ENCODE peak calls at places on chromosomes 3 and 15, in eight cellular contexts. U is heart right ventricle, K is IMR-90, P is brain microvascular endothelial cell, B is SJSA1, F is hepatocyte, Q is colonic mucosa, V is cardiac muscle cell. X is an unnamed sample.

GRCh38 chr3:197428117-197428761 is 127.5 kb downstream of the BDH1 start:
- DNase-seq in U (peak), K (peak), P (no peak), B (peak), F (peak), Q (peak), V (peak), X (peak)

GRCh38 chr15:99495430-99496301 is 70.1 kb upstream of the MEF2A start:
- DNase-seq in U (no peak), K (peak), P (no peak), B (no peak), F (peak), Q (no peak), V (peak), X (no peak)

GRCh38 chr15:64596701-64597468 is 136.5 kb downstream of the ZNF609 start:
- DNase-seq in U (no peak), K (peak), P (peak), B (no peak), F (peak), Q (no peak), V (peak), X (peak)

GRCh38 chr15:41024141-41024540 is 70.9 kb downstream of the CHAC1 start:
- DNase-seq in U (no peak), K (peak), P (peak), B (no peak), F (peak), Q (no peak), V (peak), X (no peak)

GRCh38 chr3:38645601-38646000 is 3.9 kb downstream of the SCN5A start:
- DNase-seq in U (peak), K (no peak), P (no peak), B (no peak), F (no peak), Q (no peak), V (no peak), X (peak)

GRCh38 chr15:37837276-37837675 is 97.2 kb upstream of the TMCO5A start:
- DNase-seq in U (no peak), K (peak), P (peak), B (no peak), F (no peak), Q (no peak), V (peak), X (no peak)

GRCh38 chr3:129741794-129742193 is 135.3 kb upstream of the PLXND1 start:
- DNase-seq in U (no peak), K (no peak), P (no peak), B (no peak), F (no peak), Q (no peak), V (no peak), X (no peak)

GRCh38 chr3:78670087-78670486 is 1097.7 kb downstream of the ROBO1 start:
- DNase-seq in U (no peak), K (no peak), P (no peak), B (no peak), F (no peak), Q (no peak), V (no peak), X (no peak)

GRCh38 chr3:23804441-23805227 is 1.1 kb upstream of the UBE2E1 start:
- DNase-seq in U (no peak), K (no peak), P (no peak), B (no peak), F (peak), Q (peak), V (no peak), X (no peak)

GRCh38 chr15:48374472-48374871 is 43.2 kb downstream of the DUT start:
- DNase-seq in U (no peak), K (peak), P (no peak), B (no peak), F (no peak), Q (no peak), V (peak), X (no peak)

GRCh38 chr3:125076464-125076863 is 20.7 kb upstream of the HEG1 start:
- DNase-seq in U (no peak), K (no peak), P (no peak), B (no peak), F (no peak), Q (no peak), V (no peak), X (no peak)

GRCh38 chr15:72591361-72591760 is 63.1 kb upstream of the GOLGA6B start:
- DNase-seq in U (no peak), K (peak), P (peak), B (no peak), F (no peak), Q (no peak), V (peak), X (no peak)

GRCh38 chr15:69818529-69818928 is 279.2 kb downstream of the TLE3 start:
- DNase-seq in U (no peak), K (no peak), P (no peak), B (no peak), F (no peak), Q (no peak), V (no peak), X (no peak)

GRCh38 chr3:194272861-194273266 is 78.3 kb downstream of the CPN2 start:
- DNase-seq in U (no peak), K (no peak), P (no peak), B (no peak), F (peak), Q (no peak), V (no peak), X (no peak)

GRCh38 chr3:133383175-133383574 is 16.7 kb upstream of the BFSP2 start:
- DNase-seq in U (no peak), K (no peak), P (no peak), B (no peak), F (peak), Q (no peak), V (no peak), X (no peak)

GRCh38 chr3:117348881-117349280 is 639.3 kb downstream of the TUSC7 start:
- DNase-seq in U (no peak), K (no peak), P (no peak), B (no peak), F (no peak), Q (no peak), V (no peak), X (no peak)

GRCh38 chr15:74130089-74130848 is at the start of gene ISLR2:
- DNase-seq in U (no peak), K (no peak), P (no peak), B (no peak), F (peak), Q (no peak), V (peak), X (no peak)
- H3K4me3 ChIP-seq in U (peak), K (no peak), P (peak), B (no peak), F (no peak), Q (no peak), V (no peak), X (peak)

DNA sequence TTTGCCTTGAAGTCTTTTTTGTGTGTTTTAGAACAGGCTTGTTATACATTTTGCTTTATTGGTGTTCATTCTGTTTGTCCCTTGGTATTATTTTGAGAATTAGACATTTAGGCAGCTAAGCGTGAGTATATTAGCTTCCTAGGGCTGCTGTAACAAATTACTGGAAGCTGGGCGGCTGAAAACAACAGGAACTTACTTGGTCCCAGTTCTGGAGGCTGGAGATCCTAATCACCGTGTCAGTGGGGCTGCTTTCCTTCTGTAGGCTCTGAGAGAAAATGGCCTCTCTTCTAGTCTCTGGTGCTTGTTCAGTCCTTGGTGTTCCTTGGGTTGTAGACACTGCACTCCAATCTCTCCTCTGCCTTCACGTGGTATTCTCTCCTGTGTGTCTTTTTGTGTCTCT is 142.3 kb downstream of the KLHL25 start:
- DNase-seq in U (no peak), K (no peak), P (no peak), B (no peak), F (no peak), Q (no peak), V (no peak), X (no peak)
- H3K27ac ChIP-seq in U (peak), K (no peak), P (no peak), B (no peak), F (no peak), Q (no peak), V (peak), X (no peak)

GRCh38 chr3:145898487-145898886 is 262.5 kb downstream of the PLOD2 start:
- DNase-seq in U (no peak), K (no peak), P (peak), B (no peak), F (no peak), Q (no peak), V (peak), X (no peak)
- H3K4me3 ChIP-seq in U (no peak), K (no peak), P (no peak), B (no peak), F (no peak), Q (no peak), V (no peak), X (no peak)

GRCh38 chr3:146100180-146100579 is 60.8 kb downstream of the PLOD2 start:
- DNase-seq in U (no peak), K (no peak), P (no peak), B (no peak), F (no peak), Q (no peak), V (no peak), X (no peak)

GRCh38 chr3:146100825-146101444 is 60.0 kb downstream of the PLOD2 start:
- DNase-seq in U (no peak), K (peak), P (no peak), B (no peak), F (no peak), Q (no peak), V (peak), X (no peak)

GRCh38 chr3:146099316-146099715 is 61.7 kb downstream of the PLOD2 start:
- DNase-seq in U (no peak), K (no peak), P (no peak), B (no peak), F (no peak), Q (no peak), V (no peak), X (no peak)

GRCh38 chr3:146104068-146104467 is 56.9 kb downstream of the PLOD2 start:
- DNase-seq in U (no peak), K (no peak), P (no peak), B (no peak), F (no peak), Q (no peak), V (no peak), X (no peak)

DNA sequence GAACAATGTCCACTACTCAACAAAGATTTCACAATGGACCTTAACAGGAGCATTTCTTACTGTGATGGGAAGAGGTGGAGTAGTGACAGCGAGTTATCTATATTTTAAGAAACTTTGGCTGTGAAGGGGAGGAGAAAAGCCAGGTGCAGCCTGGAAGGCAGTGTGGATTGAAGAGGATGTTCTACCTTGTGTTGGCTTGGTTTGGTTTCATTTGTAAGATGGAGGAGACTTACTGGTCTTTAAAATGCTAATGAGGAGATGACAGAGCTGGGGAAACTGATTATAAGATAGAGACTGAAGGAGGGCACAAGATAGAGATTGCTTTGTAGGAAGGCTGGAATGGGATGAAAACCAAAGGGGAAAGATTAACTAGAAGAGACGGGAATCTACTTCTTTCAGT is 59.4 kb downstream of the PLOD2 start:
- DNase-seq in U (no peak), K (no peak), P (no peak), B (no peak), F (no peak), Q (no peak), V (no peak), X (no peak)
- H3K27ac ChIP-seq in U (no peak), K (no peak), P (no peak), B (no peak), F (no peak), Q (no peak), V (peak), X (no peak)

GRCh38 chr15:101246824-101247745 is 4.8 kb downstream of the CHSY1 start:
- DNase-seq in U (no peak), K (no peak), P (no peak), B (no peak), F (no peak), Q (no peak), V (no peak), X (peak)
- H3K4me3 ChIP-seq in U (no peak), K (no peak), P (no peak), B (no peak), F (no peak), Q (no peak), V (no peak), X (no peak)

DNA sequence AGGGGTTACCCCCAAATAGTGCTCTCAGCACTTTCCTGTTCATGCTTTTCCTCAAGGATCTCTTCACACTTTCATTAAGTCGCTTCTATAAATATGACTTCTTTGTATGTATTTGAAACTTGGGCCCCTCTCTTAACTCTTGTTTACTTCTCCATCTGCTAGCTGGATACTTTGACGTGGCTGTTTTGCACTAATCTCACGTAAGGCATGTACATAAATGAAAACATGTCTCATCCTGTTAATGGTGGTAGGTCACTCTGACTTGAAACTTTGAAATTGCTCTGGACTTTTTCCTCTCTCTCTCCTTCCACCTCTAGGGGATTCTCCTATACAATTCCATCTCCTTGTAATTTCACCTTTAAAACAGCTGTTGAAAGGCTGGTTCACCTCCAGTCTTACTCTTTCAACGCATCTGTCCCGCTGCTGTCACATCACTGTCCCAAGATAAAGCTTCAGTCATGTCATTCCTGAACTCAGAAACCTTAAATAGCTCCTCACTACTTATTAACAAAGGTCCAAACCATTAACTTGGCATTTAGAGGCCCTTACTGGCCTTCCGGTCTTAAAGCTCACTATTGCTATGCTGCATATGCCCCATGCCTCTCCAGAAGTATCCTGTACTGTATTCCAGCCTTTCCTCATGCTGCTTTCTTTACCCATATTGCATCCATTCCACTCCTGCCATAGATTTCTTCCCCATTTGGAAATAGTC is 1.2 kb downstream of the BLOC1S6 start:
- DNase-seq in U (no peak), K (peak), P (no peak), B (no peak), F (peak), Q (no peak), V (peak), X (no peak)
- H3K27ac ChIP-seq in U (peak), K (peak), P (peak), B (peak), F (peak), Q (peak), V (peak), X (no peak)

DNA sequence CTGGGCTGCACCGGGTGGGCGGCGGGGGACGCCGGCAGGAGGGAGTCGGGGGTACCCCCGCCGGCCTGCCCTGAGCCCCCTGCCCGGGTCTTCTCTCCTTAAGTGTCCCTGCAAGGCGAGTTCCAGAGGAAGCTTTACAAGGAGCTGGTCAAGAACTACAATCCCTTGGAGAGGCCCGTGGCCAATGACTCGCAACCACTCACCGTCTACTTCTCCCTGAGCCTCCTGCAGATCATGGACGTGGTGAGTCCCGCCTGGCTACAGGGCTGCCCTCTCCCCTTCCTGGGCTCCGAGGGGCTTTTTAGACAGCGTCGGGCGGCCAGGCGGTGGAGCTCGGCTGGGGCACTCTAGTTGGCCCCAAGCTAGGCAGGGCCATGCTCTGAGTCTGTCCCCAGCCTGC is 480 bp downstream of the CHRNA7 start:
- DNase-seq in U (no peak), K (no peak), P (no peak), B (no peak), F (peak), Q (no peak), V (peak), X (peak)
- H3K4me3 ChIP-seq in U (peak), K (peak), P (peak), B (peak), F (peak), Q (peak), V (peak), X (peak)

DNA sequence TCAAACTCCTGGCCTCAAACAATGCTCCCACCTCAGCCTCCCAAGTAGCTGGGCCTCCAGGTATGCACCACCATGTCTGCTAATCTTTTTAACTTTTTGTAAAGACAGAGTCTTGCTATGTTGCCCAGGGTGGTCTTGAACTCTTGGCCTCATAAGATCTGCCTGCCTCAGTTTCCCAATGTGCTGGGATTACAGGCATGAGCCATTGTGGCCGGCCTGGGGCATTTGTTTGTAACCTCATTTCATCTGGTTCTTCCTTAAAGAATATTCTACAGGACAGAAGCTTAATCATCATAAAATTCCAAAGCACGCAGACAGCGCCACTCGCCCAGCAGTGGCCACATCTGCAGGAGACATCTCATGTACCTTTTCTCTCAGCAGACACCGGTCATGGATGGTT is 23.6 kb upstream of the CYFIP1 start:
- DNase-seq in U (no peak), K (no peak), P (no peak), B (peak), F (no peak), Q (no peak), V (no peak), X (peak)
- H3K27ac ChIP-seq in U (no peak), K (no peak), P (no peak), B (no peak), F (no peak), Q (no peak), V (no peak), X (no peak)

GRCh38 chr15:81189583-81190283 is 6.9 kb upstream of the IL16 start:
- DNase-seq in U (peak), K (peak), P (peak), B (peak), F (peak), Q (no peak), V (peak), X (no peak)
- H3K4me3 ChIP-seq in U (no peak), K (no peak), P (no peak), B (no peak), F (no peak), Q (no peak), V (no peak), X (no peak)

GRCh38 chr3:8964436-8965370 is 1.4 kb upstream of the RAD18 start:
- DNase-seq in U (no peak), K (peak), P (peak), B (peak), F (peak), Q (peak), V (peak), X (peak)

GRCh38 chr3:8963137-8963853 is at the start of gene RAD18:
- DNase-seq in U (peak), K (peak), P (peak), B (peak), F (peak), Q (peak), V (peak), X (peak)

GRCh38 chr3:8959683-8960082 is 3.6 kb downstream of the RAD18 start:
- DNase-seq in U (no peak), K (no peak), P (no peak), B (no peak), F (no peak), Q (no peak), V (no peak), X (no peak)

GRCh38 chr3:8966150-8966819 is 3.0 kb upstream of the RAD18 start:
- DNase-seq in U (no peak), K (no peak), P (no peak), B (no peak), F (no peak), Q (no peak), V (no peak), X (no peak)

DNA sequence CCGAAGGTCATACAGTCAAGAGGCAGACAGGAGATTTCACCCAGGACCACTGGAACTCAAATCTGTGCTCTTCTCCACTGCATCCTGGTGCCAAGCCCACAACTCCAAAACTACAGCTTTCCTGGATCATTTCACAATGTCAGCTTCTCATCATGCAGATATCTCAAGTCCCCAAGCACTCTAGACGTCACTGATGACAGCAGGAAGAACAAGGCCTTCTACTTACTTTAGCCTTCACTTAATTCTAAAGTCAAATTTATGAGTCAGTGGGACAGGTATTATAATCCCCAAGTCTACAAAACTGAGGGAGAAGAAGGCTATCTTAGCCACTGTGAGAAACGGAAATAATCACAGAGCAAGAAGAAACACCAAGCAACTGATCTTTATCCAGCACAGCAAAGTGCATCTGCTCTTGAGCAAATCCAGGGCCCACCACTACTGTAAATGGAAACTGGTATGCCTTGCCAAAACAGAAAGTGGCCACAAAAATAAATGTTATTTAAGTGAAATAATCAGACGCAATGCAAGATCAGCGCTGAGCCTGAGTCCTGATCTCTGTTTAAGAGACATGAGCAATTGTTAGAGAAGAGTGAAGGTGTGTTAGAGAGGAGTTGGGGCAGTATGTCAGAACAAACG is 928 bp downstream of the RAD18 start:
- DNase-seq in U (no peak), K (peak), P (no peak), B (no peak), F (no peak), Q (no peak), V (no peak), X (no peak)
- H3K27ac ChIP-seq in U (no peak), K (no peak), P (peak), B (peak), F (no peak), Q (no peak), V (no peak), X (no peak)

X was measured in endodermal cell.